ENCODE peak calls at places on chromosomes 11 and 22, in nine cellular contexts. One of them, this sample, is unnamed.

GRCh38 chr11:119065369-119065768 is 2.2 kb upstream of the VPS11 start:
- DNase-seq in NB4: peak
- DNase-seq in A549: peak
- DNase-seq in AG04450: no peak
- DNase-seq in body of pancreas: no peak
- DNase-seq in choroid plexus epithelial cell: peak
- DNase-seq in fibroblast of lung: peak
- DNase-seq in right atrium auricular region: no peak
- DNase-seq in mammary epithelial cell: no peak
- DNase-seq in this sample: peak

GRCh38 chr11:76686261-76687079 is 15.9 kb upstream of the LRRC32 start:
- DNase-seq in right atrium auricular region: no peak
- DNase-seq in choroid plexus epithelial cell: no peak
- DNase-seq in body of pancreas: no peak
- DNase-seq in A549: no peak
- DNase-seq in NB4: no peak
- DNase-seq in fibroblast of lung: no peak
- DNase-seq in mammary epithelial cell: no peak
- DNase-seq in AG04450: no peak
- DNase-seq in this sample: peak

GRCh38 chr11:102361100-102362021 is 14.3 kb downstream of the BIRC2 start:
- DNase-seq in NB4: peak
- DNase-seq in A549: no peak
- DNase-seq in body of pancreas: no peak
- DNase-seq in fibroblast of lung: no peak
- DNase-seq in choroid plexus epithelial cell: peak
- DNase-seq in AG04450: no peak
- DNase-seq in mammary epithelial cell: no peak
- DNase-seq in right atrium auricular region: no peak
- DNase-seq in this sample: peak

GRCh38 chr11:114064216-114064615 is 4.7 kb downstream of the ZBTB16 start:
- DNase-seq in body of pancreas: no peak
- DNase-seq in NB4: no peak
- DNase-seq in AG04450: no peak
- DNase-seq in right atrium auricular region: no peak
- DNase-seq in mammary epithelial cell: no peak
- DNase-seq in fibroblast of lung: no peak
- DNase-seq in choroid plexus epithelial cell: no peak
- DNase-seq in A549: no peak
- DNase-seq in this sample: no peak

GRCh38 chr11:45930031-45930794 is 7.8 kb downstream of the LARGE2 start:
- DNase-seq in mammary epithelial cell: peak
- DNase-seq in right atrium auricular region: no peak
- DNase-seq in body of pancreas: peak
- DNase-seq in fibroblast of lung: no peak
- DNase-seq in A549: no peak
- DNase-seq in NB4: peak
- DNase-seq in AG04450: no peak
- DNase-seq in choroid plexus epithelial cell: no peak
- DNase-seq in this sample: peak

GRCh38 chr11:24239016-24239720 is 257.7 kb upstream of the LUZP2 start:
- DNase-seq in NB4: no peak
- DNase-seq in mammary epithelial cell: no peak
- DNase-seq in body of pancreas: no peak
- DNase-seq in A549: no peak
- DNase-seq in right atrium auricular region: no peak
- DNase-seq in choroid plexus epithelial cell: peak
- DNase-seq in fibroblast of lung: peak
- DNase-seq in AG04450: peak
- DNase-seq in this sample: no peak

GRCh38 chr11:36023922-36024321 is 80.1 kb downstream of the LDLRAD3 start:
- DNase-seq in NB4: no peak
- DNase-seq in A549: no peak
- DNase-seq in choroid plexus epithelial cell: peak
- DNase-seq in body of pancreas: no peak
- DNase-seq in AG04450: no peak
- DNase-seq in mammary epithelial cell: no peak
- DNase-seq in fibroblast of lung: peak
- DNase-seq in right atrium auricular region: no peak
- DNase-seq in this sample: no peak

GRCh38 chr11:120482149-120482548 is 29.4 kb upstream of the GRIK4 start:
- DNase-seq in mammary epithelial cell: no peak
- DNase-seq in right atrium auricular region: no peak
- DNase-seq in NB4: no peak
- DNase-seq in choroid plexus epithelial cell: no peak
- DNase-seq in fibroblast of lung: peak
- DNase-seq in A549: peak
- DNase-seq in AG04450: no peak
- DNase-seq in body of pancreas: peak
- DNase-seq in this sample: peak

GRCh38 chr11:120248551-120249278 is 8.8 kb downstream of the POU2F3 start:
- DNase-seq in NB4: peak
- DNase-seq in mammary epithelial cell: peak
- DNase-seq in fibroblast of lung: peak
- DNase-seq in choroid plexus epithelial cell: peak
- DNase-seq in AG04450: no peak
- DNase-seq in A549: no peak
- DNase-seq in right atrium auricular region: no peak
- DNase-seq in body of pancreas: no peak
- DNase-seq in this sample: no peak

GRCh38 chr11:93921695-93922468 is 71.5 kb upstream of the VSTM5 start:
- DNase-seq in right atrium auricular region: no peak
- DNase-seq in fibroblast of lung: peak
- DNase-seq in AG04450: peak
- DNase-seq in NB4: peak
- DNase-seq in choroid plexus epithelial cell: peak
- DNase-seq in mammary epithelial cell: peak
- DNase-seq in A549: peak
- DNase-seq in body of pancreas: peak
- DNase-seq in this sample: peak

GRCh38 chr11:33640730-33641371 is 59.8 kb downstream of the C11orf91 start:
- DNase-seq in AG04450: no peak
- DNase-seq in A549: no peak
- DNase-seq in NB4: no peak
- DNase-seq in choroid plexus epithelial cell: no peak
- DNase-seq in mammary epithelial cell: no peak
- DNase-seq in fibroblast of lung: no peak
- DNase-seq in right atrium auricular region: peak
- DNase-seq in body of pancreas: no peak
- DNase-seq in this sample: no peak

GRCh38 chr11:33638608-33639007 is 62.0 kb downstream of the C11orf91 start:
- DNase-seq in fibroblast of lung: no peak
- DNase-seq in NB4: no peak
- DNase-seq in choroid plexus epithelial cell: no peak
- DNase-seq in right atrium auricular region: no peak
- DNase-seq in A549: no peak
- DNase-seq in mammary epithelial cell: no peak
- DNase-seq in body of pancreas: no peak
- DNase-seq in AG04450: no peak
- DNase-seq in this sample: no peak

GRCh38 chr11:33645686-33646085 is 54.9 kb downstream of the C11orf91 start:
- DNase-seq in right atrium auricular region: peak
- DNase-seq in body of pancreas: no peak
- DNase-seq in mammary epithelial cell: no peak
- DNase-seq in NB4: no peak
- DNase-seq in A549: no peak
- DNase-seq in fibroblast of lung: no peak
- DNase-seq in choroid plexus epithelial cell: no peak
- DNase-seq in AG04450: no peak
- DNase-seq in this sample: no peak

GRCh38 chr11:33643167-33643817 is 57.3 kb downstream of the C11orf91 start:
- DNase-seq in choroid plexus epithelial cell: no peak
- DNase-seq in mammary epithelial cell: no peak
- DNase-seq in body of pancreas: no peak
- DNase-seq in AG04450: no peak
- DNase-seq in fibroblast of lung: no peak
- DNase-seq in NB4: no peak
- DNase-seq in right atrium auricular region: peak
- DNase-seq in A549: no peak
- DNase-seq in this sample: no peak

DNA sequence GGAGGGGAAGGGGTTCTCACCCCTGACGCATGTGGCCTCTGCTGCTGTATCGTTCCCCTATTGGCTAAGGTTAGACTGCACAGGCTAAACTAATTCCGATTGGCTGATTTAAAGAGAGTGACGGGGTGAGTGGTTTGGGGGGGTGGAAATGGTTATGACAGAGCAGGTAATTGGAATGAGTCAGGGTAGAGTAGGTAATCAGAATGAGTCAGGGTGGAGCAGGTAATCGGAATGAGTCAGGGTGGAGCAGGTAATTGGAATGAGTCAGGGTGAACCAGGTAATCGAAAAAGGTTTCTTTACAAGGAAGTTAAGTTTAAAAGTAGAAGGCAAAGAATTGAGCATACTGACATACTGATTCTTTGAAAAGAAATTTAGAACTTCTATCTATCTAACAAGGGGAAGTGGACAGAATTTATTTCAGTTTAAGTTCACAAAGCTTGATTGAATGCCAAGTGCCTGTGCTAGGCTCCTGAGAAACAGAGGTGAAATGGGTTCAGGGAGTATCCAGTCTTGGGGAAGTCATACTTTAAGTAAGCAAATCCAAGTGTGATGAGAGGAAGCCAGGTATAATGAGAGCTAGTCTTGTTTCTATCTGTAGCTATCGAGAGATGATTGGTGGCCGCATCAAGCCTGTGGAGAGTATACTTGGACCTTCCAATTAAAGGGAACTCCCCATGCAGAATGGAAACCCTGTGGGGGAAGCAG is 58.0 kb downstream of the C11orf91 start:
- DNase-seq in choroid plexus epithelial cell: no peak
- DNase-seq in right atrium auricular region: no peak
- DNase-seq in fibroblast of lung: no peak
- DNase-seq in A549: peak
- DNase-seq in body of pancreas: no peak
- DNase-seq in AG04450: no peak
- DNase-seq in NB4: no peak
- DNase-seq in mammary epithelial cell: peak
- DNase-seq in this sample: peak
- H3K4me3 ChIP-seq in choroid plexus epithelial cell: no peak
- H3K4me3 ChIP-seq in right atrium auricular region: no peak
- H3K4me3 ChIP-seq in fibroblast of lung: no peak
- H3K4me3 ChIP-seq in A549: no peak
- H3K4me3 ChIP-seq in body of pancreas: no peak
- H3K4me3 ChIP-seq in AG04450: no peak
- H3K4me3 ChIP-seq in NB4: no peak
- H3K4me3 ChIP-seq in mammary epithelial cell: no peak
- H3K4me3 ChIP-seq in this sample: no peak

DNA sequence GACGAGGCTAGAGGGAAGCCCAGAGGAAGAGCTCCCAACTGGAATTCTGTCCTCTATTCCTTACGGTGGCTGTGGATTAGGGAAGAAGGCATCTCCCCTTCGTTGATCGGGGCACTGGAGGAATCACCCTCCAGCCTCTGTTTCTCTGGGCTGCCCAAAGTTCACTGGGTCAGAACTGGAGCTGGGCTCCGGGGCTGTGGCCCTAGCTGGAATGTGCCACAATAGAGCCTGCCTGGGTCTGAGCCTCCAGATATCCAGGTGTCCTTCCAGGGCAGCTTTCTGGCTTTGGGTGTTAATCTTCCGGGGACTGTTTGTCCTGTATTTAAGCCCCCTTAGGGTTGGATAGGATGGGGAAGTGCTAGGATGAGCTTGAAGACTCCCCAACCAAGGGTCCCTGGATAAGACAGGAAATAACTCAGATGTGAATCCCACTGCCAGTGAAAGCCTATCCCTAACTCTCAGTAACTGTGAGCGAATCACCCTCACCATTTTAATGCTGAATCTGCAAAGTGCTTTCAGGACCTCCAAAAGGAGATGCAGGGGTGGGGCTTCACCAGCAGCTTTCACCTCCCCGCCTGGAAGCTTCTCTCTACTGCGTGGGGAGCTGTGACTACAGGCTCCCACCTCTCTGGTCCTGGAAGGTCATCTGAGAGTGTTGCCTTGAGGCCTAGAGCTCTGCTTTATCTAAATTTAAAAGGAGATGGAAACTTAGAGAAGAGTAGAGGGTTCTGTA is 9.5 kb downstream of the YPEL4 start:
- DNase-seq in right atrium auricular region: no peak
- DNase-seq in AG04450: no peak
- DNase-seq in NB4: no peak
- DNase-seq in choroid plexus epithelial cell: no peak
- DNase-seq in fibroblast of lung: no peak
- DNase-seq in A549: no peak
- DNase-seq in mammary epithelial cell: no peak
- DNase-seq in body of pancreas: no peak
- DNase-seq in this sample: no peak
- H3K4me3 ChIP-seq in right atrium auricular region: no peak
- H3K4me3 ChIP-seq in AG04450: peak
- H3K4me3 ChIP-seq in NB4: no peak
- H3K4me3 ChIP-seq in choroid plexus epithelial cell: peak
- H3K4me3 ChIP-seq in fibroblast of lung: peak
- H3K4me3 ChIP-seq in A549: no peak
- H3K4me3 ChIP-seq in mammary epithelial cell: peak
- H3K4me3 ChIP-seq in body of pancreas: no peak
- H3K4me3 ChIP-seq in this sample: no peak

GRCh38 chr22:26674211-26675190 is 17.1 kb downstream of the MIAT start:
- DNase-seq in choroid plexus epithelial cell: no peak
- DNase-seq in mammary epithelial cell: peak
- DNase-seq in right atrium auricular region: no peak
- DNase-seq in body of pancreas: no peak
- DNase-seq in fibroblast of lung: no peak
- DNase-seq in NB4: no peak
- DNase-seq in A549: no peak
- DNase-seq in AG04450: no peak
- DNase-seq in this sample: peak
- H3K4me3 ChIP-seq in choroid plexus epithelial cell: no peak
- H3K4me3 ChIP-seq in mammary epithelial cell: peak
- H3K4me3 ChIP-seq in right atrium auricular region: no peak
- H3K4me3 ChIP-seq in body of pancreas: no peak
- H3K4me3 ChIP-seq in fibroblast of lung: peak
- H3K4me3 ChIP-seq in NB4: peak
- H3K4me3 ChIP-seq in A549: peak
- H3K4me3 ChIP-seq in AG04450: peak
- H3K4me3 ChIP-seq in this sample: no peak

GRCh38 chr11:85934599-85935169 is 79.5 kb downstream of the CCDC83 start:
- DNase-seq in A549: no peak
- DNase-seq in body of pancreas: peak
- DNase-seq in mammary epithelial cell: no peak
- DNase-seq in AG04450: no peak
- DNase-seq in choroid plexus epithelial cell: no peak
- DNase-seq in NB4: no peak
- DNase-seq in fibroblast of lung: peak
- DNase-seq in right atrium auricular region: no peak
- DNase-seq in this sample: no peak
- H3K4me3 ChIP-seq in A549: no peak
- H3K4me3 ChIP-seq in body of pancreas: no peak
- H3K4me3 ChIP-seq in mammary epithelial cell: no peak
- H3K4me3 ChIP-seq in AG04450: peak
- H3K4me3 ChIP-seq in choroid plexus epithelial cell: peak
- H3K4me3 ChIP-seq in NB4: no peak
- H3K4me3 ChIP-seq in fibroblast of lung: no peak
- H3K4me3 ChIP-seq in right atrium auricular region: no peak
- H3K4me3 ChIP-seq in this sample: no peak